ENCODE peak calls at places on chromosomes 1 and 21, in five cellular contexts. One of them, this sample, is unnamed.

GRCh38 chr1:202143011-202143767 is 1.3 kb downstream of the ARL8A start:
- DNase-seq in HepG2: peak; percentile 75
- DNase-seq in GM12878: no peak
- DNase-seq in K562: no peak
- DNase-seq in HEK293T: no peak
- DNase-seq in this sample: peak; percentile 53

GRCh38 chr1:64696879-64697278 is 48.0 kb upstream of the RAVER2 start:
- DNase-seq in K562: no peak
- DNase-seq in HEK293T: no peak
- DNase-seq in GM12878: no peak
- DNase-seq in HepG2: no peak
- DNase-seq in this sample: no peak

GRCh38 chr1:62318756-62319544 is at the start of gene KANK4:
- DNase-seq in GM12878: no peak
- DNase-seq in K562: no peak
- DNase-seq in HepG2: peak; percentile 77
- DNase-seq in HEK293T: peak; percentile 56
- DNase-seq in this sample: peak; percentile 85

GRCh38 chr1:228867951-228868730 is 132.9 kb downstream of the RHOU start:
- DNase-seq in HEK293T: no peak
- DNase-seq in HepG2: no peak
- DNase-seq in K562: no peak
- DNase-seq in GM12878: no peak
- DNase-seq in this sample: no peak

GRCh38 chr1:1847061-1847460 is 43.8 kb downstream of the GNB1 start:
- DNase-seq in HepG2: peak; percentile 36
- DNase-seq in K562: no peak
- DNase-seq in GM12878: no peak
- DNase-seq in HEK293T: no peak
- DNase-seq in this sample: no peak

GRCh38 chr1:185464788-185465187 is 147.7 kb upstream of the IVNS1ABP start:
- DNase-seq in GM12878: no peak
- DNase-seq in K562: no peak
- DNase-seq in HEK293T: no peak
- DNase-seq in HepG2: no peak
- DNase-seq in this sample: no peak

GRCh38 chr1:237470712-237471310 is 419.9 kb downstream of the ZP4 start:
- DNase-seq in GM12878: no peak
- DNase-seq in HepG2: no peak
- DNase-seq in K562: no peak
- DNase-seq in HEK293T: peak; percentile 18
- DNase-seq in this sample: no peak

GRCh38 chr1:182662121-182662890 is 22.1 kb downstream of the RGS8 start:
- DNase-seq in GM12878: no peak
- DNase-seq in HEK293T: no peak
- DNase-seq in HepG2: no peak
- DNase-seq in K562: no peak
- DNase-seq in this sample: no peak

GRCh38 chr1:42231253-42231652 is 66.7 kb upstream of the GUCA2A start:
- DNase-seq in K562: no peak
- DNase-seq in HEK293T: no peak
- DNase-seq in GM12878: no peak
- DNase-seq in HepG2: no peak
- DNase-seq in this sample: no peak

GRCh38 chr1:33656467-33656866 is 184.0 kb downstream of the ZSCAN20 start:
- DNase-seq in GM12878: no peak
- DNase-seq in HEK293T: no peak
- DNase-seq in K562: no peak
- DNase-seq in HepG2: no peak
- DNase-seq in this sample: no peak

GRCh38 chr1:240027059-240027462 is 64.6 kb upstream of the FMN2 start:
- DNase-seq in GM12878: no peak
- DNase-seq in K562: peak; percentile 42
- DNase-seq in HEK293T: peak; percentile 77
- DNase-seq in HepG2: peak; percentile 9
- DNase-seq in this sample: peak; percentile 65

GRCh38 chr21:28294046-28294445 is 698.6 kb downstream of the LTN1 start:
- DNase-seq in K562: no peak
- DNase-seq in HEK293T: no peak
- DNase-seq in GM12878: no peak
- DNase-seq in HepG2: no peak
- DNase-seq in this sample: no peak

DNA sequence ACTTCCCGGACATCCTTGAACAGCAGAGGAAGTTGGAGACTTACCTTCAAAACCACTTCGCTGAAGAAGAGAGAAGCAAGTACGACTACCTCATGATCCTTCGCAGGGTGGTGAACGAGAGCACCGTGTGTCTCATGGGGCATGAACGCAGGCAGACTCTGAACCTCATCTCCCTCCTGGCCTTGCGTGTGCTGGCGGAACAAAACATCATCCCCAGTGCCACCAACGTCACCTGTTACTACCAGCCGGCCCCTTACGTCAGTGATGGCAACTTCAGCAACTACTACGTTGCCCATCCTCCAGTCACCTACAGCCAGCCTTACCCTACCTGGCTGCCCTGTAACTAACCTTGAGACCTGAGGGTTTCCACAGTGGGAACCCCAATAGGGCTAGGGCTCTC is 17.9 kb downstream of the TENT5C start:
- DNase-seq in HEK293T: no peak
- DNase-seq in GM12878: no peak
- DNase-seq in K562: no peak
- DNase-seq in HepG2: no peak
- DNase-seq in this sample: no peak
- TF ChIP-seq FOXM1 in HEK293T: no peak
- TF ChIP-seq FOXM1 in GM12878: no peak
- TF ChIP-seq FOXM1 in K562: no peak
- TF ChIP-seq FOXM1 in HepG2: no peak
- TF ChIP-seq FOXM1 in this sample: no peak

GRCh38 chr21:45383111-45383614 is 21.8 kb upstream of the COL18A1 start:
- DNase-seq in HEK293T: no peak
- DNase-seq in HepG2: peak; percentile 57
- DNase-seq in K562: peak; percentile 56
- DNase-seq in GM12878: no peak
- DNase-seq in this sample: no peak

GRCh38 chr21:45381036-45381787 is 23.8 kb upstream of the COL18A1 start:
- DNase-seq in K562: no peak
- DNase-seq in HepG2: no peak
- DNase-seq in HEK293T: no peak
- DNase-seq in GM12878: no peak
- DNase-seq in this sample: no peak

GRCh38 chr21:45381865-45382697 is 22.9 kb upstream of the COL18A1 start:
- DNase-seq in GM12878: no peak
- DNase-seq in K562: no peak
- DNase-seq in HepG2: no peak
- DNase-seq in HEK293T: no peak
- DNase-seq in this sample: no peak

GRCh38 chr21:45383615-45384201 is 21.3 kb upstream of the COL18A1 start:
- DNase-seq in HepG2: no peak
- DNase-seq in K562: no peak
- DNase-seq in HEK293T: no peak
- DNase-seq in GM12878: no peak
- DNase-seq in this sample: no peak

GRCh38 chr21:45382698-45383000 is 22.3 kb upstream of the COL18A1 start:
- DNase-seq in GM12878: no peak
- DNase-seq in HepG2: no peak
- DNase-seq in K562: no peak
- DNase-seq in HEK293T: no peak
- DNase-seq in this sample: no peak
- TF ChIP-seq FOXM1 in GM12878: no peak
- TF ChIP-seq FOXM1 in HepG2: no peak
- TF ChIP-seq FOXM1 in K562: no peak
- TF ChIP-seq FOXM1 in HEK293T: no peak
- TF ChIP-seq FOXM1 in this sample: no peak

DNA sequence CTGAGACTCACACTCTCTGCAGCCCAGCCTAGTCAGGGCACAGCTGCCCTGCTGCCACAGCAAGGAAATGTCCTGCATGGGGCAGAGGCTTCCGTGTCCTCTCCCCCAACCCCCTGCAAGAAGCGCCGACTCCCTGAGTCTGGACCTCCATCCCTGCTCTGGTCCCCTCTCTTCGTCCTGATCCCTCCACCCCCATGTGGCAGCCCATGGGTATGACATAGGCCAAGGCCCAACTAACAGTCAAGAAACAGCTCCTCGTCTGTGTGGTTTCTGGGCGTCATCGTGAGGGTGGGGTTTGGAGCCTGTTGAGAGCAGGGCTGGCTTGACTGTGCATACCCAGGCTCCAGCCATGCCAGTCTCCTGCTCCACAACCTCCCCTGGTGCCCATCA is 19.5 kb downstream of the FAAH start:
- DNase-seq in GM12878: no peak
- DNase-seq in K562: peak; percentile 81
- DNase-seq in HepG2: peak; percentile 17
- DNase-seq in HEK293T: peak; percentile 50
- DNase-seq in this sample: peak; percentile 57
- TF ChIP-seq FOXM1 in GM12878: no peak
- TF ChIP-seq FOXM1 in K562: no peak
- TF ChIP-seq FOXM1 in HepG2: no peak
- TF ChIP-seq FOXM1 in HEK293T: no peak
- TF ChIP-seq FOXM1 in this sample: no peak

GRCh38 chr1:216710042-216710441 is 13.2 kb downstream of the ESRRG start:
- DNase-seq in HEK293T: no peak
- DNase-seq in HepG2: no peak
- DNase-seq in GM12878: no peak
- DNase-seq in K562: no peak
- DNase-seq in this sample: no peak
- TF ChIP-seq FOXM1 in HEK293T: no peak
- TF ChIP-seq FOXM1 in HepG2: no peak
- TF ChIP-seq FOXM1 in GM12878: no peak
- TF ChIP-seq FOXM1 in K562: no peak
- TF ChIP-seq FOXM1 in this sample: no peak

DNA sequence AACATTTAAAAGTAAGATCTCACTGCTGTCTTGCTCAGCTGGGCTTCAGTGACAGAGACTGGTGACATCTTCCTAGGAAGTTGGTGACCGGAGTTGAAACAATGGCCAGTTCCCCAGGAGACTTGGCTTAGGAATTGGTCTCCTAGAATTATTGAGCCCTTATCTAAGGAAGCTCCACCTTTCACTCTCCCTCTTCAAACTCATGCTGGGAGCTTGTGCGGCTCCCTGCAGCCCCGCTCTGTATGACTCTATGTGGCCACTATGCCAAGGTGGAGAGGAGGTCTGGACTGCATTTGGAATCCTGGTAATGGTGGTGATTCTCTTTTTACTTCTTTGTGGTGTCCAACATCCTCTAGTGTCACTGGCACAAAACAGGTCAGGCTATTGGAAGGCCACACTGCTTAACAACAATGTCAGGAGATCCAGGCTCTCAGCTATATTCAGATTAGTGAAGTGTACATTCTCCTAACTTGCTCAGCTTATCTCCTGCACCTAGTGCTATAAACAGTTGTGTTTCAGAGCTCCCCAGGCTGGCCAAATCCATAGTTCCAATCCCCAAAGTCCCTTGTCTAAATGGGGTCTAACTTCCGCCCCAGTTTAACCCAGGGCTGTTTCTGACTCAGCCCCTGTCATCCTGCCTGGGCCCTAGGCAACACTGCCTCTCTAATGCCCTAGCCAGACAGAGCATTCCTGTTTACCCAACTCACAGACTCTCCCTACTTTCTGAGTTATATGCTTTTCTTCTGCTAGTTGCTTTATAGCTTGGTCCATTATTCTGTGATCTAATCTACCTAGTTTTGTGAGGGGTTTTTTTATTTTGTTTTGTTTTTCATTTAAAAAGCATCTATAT is 18.3 kb downstream of the ATP2B4 start:
- DNase-seq in HEK293T: no peak
- DNase-seq in GM12878: no peak
- DNase-seq in HepG2: no peak
- DNase-seq in K562: no peak
- DNase-seq in this sample: no peak
- TF ChIP-seq FOXM1 in HEK293T: no peak
- TF ChIP-seq FOXM1 in GM12878: no peak
- TF ChIP-seq FOXM1 in HepG2: no peak
- TF ChIP-seq FOXM1 in K562: no peak
- TF ChIP-seq FOXM1 in this sample: no peak

GRCh38 chr1:24364975-24365678 is 46.0 kb downstream of the GRHL3 start:
- DNase-seq in HEK293T: no peak
- DNase-seq in K562: peak; percentile 31
- DNase-seq in GM12878: peak; percentile 33
- DNase-seq in HepG2: no peak
- DNase-seq in this sample: peak; percentile 76
- TF ChIP-seq FOXM1 in HEK293T: no peak
- TF ChIP-seq FOXM1 in K562: no peak
- TF ChIP-seq FOXM1 in GM12878: no peak
- TF ChIP-seq FOXM1 in HepG2: no peak
- TF ChIP-seq FOXM1 in this sample: no peak

GRCh38 chr1:72011721-72012120 is 270.6 kb downstream of the NEGR1 start:
- DNase-seq in HEK293T: no peak
- DNase-seq in HepG2: no peak
- DNase-seq in GM12878: no peak
- DNase-seq in K562: no peak
- DNase-seq in this sample: no peak
- TF ChIP-seq FOXM1 in HEK293T: no peak
- TF ChIP-seq FOXM1 in HepG2: no peak
- TF ChIP-seq FOXM1 in GM12878: no peak
- TF ChIP-seq FOXM1 in K562: no peak
- TF ChIP-seq FOXM1 in this sample: no peak

GRCh38 chr1:52657702-52658101 is 24.7 kb downstream of the SHISAL2A start:
- DNase-seq in HEK293T: no peak
- DNase-seq in GM12878: no peak
- DNase-seq in K562: no peak
- DNase-seq in HepG2: no peak
- DNase-seq in this sample: no peak

GRCh38 chr1:52659851-52660596 is 27.1 kb downstream of the SHISAL2A start:
- DNase-seq in HEK293T: no peak
- DNase-seq in K562: no peak
- DNase-seq in HepG2: no peak
- DNase-seq in GM12878: no peak
- DNase-seq in this sample: no peak

GRCh38 chr1:52660807-52661206 is 27.8 kb downstream of the SHISAL2A start:
- DNase-seq in HepG2: no peak
- DNase-seq in HEK293T: no peak
- DNase-seq in K562: no peak
- DNase-seq in GM12878: no peak
- DNase-seq in this sample: no peak

GRCh38 chr1:52659356-52659755 is 26.4 kb downstream of the SHISAL2A start:
- DNase-seq in GM12878: peak; percentile 38
- DNase-seq in K562: no peak
- DNase-seq in HepG2: no peak
- DNase-seq in HEK293T: no peak
- DNase-seq in this sample: no peak

DNA sequence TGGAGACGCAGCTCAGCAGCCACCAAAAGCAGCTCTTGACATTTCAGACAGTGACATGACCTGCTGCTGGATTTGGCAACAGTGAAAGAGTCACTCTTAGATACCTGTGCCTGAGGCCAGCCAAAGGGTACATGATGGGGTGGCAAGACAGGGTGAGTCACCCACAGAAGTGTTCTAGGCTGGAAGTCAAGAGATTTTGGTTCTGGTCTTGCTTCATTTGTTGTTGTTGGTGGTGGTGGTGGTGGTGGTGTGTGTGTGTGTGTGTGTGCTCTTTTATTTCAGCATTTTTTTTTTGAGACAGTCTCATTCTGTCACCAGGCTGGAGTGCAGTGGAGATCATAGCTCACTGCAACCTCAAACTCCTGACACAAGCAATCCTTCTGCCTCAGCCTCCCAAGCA is 25.8 kb downstream of the SHISAL2A start:
- DNase-seq in HEK293T: no peak
- DNase-seq in HepG2: no peak
- DNase-seq in K562: no peak
- DNase-seq in GM12878: no peak
- DNase-seq in this sample: no peak
- TF ChIP-seq FOXM1 in HEK293T: no peak
- TF ChIP-seq FOXM1 in HepG2: no peak
- TF ChIP-seq FOXM1 in K562: no peak
- TF ChIP-seq FOXM1 in GM12878: no peak
- TF ChIP-seq FOXM1 in this sample: no peak